ENCODE peak calls at places on chromosomes 16 and 17, in seven cellular contexts. V is heart left ventricle, A is esophagus squamous epithelium, U is tibial nerve, Y is mammary epithelial cell, I is upper lobe of left lung, J is body of pancreas. N is an unnamed sample. For H3K9me3, the result is how much of the 10 kb centered on the place peaks cover.

GRCh38 chr16:71627631-71628236 is 1.8 kb downstream of the MARVELD3 start:
- DNase-seq in J (peak), I (no peak), V (no peak), Y (no peak), U (no peak), A (no peak), N (no peak)

GRCh38 chr17:27552467-27552779 is 78.6 kb upstream of the LGALS9 start:
- DNase-seq in A (no peak), J (peak), U (no peak), Y (peak), V (no peak), I (peak), N (no peak)

GRCh38 chr17:50075446-50076032 is 19.6 kb upstream of the PDK2 start:
- DNase-seq in J (no peak), I (no peak), A (no peak), Y (no peak), U (no peak), V (no peak), N (no peak)

GRCh38 chr16:73735954-73736353 is 560.7 kb upstream of the PSMD7 start:
- DNase-seq in A (no peak), I (no peak), J (no peak), Y (no peak), V (no peak), U (no peak), N (no peak)

GRCh38 chr17:1186214-1186820 is 6.5 kb upstream of the ABR start:
- DNase-seq in I (no peak), U (no peak), J (no peak), Y (peak), A (no peak), V (no peak), N (no peak)

GRCh38 chr16:1909661-1910231 is 8.5 kb downstream of the HS3ST6 start:
- DNase-seq in I (no peak), U (no peak), A (no peak), J (no peak), V (no peak), Y (no peak), N (no peak)

GRCh38 chr17:9185688-9186289 is 164.5 kb downstream of the NTN1 start:
- DNase-seq in J (no peak), U (no peak), I (no peak), Y (no peak), V (no peak), A (no peak), N (no peak)

GRCh38 chr17:53655591-53655990 is 167.1 kb upstream of the KIF2B start:
- DNase-seq in I (no peak), A (no peak), V (no peak), Y (peak), J (no peak), U (no peak), N (no peak)

GRCh38 chr16:49854227-49855203 is 1.4 kb downstream of the ZNF423 start:
- DNase-seq in Y (no peak), I (no peak), A (no peak), V (peak), U (no peak), J (peak), N (no peak)

GRCh38 chr17:65172511-65173136 is 35.5 kb downstream of the RGS9 start:
- DNase-seq in I (no peak), J (no peak), V (no peak), Y (no peak), A (no peak), U (no peak), N (no peak)

GRCh38 chr16:11359370-11359769 is 14.1 kb downstream of the RMI2 start:
- DNase-seq in U (no peak), Y (peak), V (no peak), A (no peak), I (peak), J (peak), N (no peak)

GRCh38 chr16:83917152-83918120 is 18.5 kb downstream of the MLYCD start:
- DNase-seq in A (no peak), U (no peak), Y (no peak), I (no peak), J (no peak), V (no peak), N (no peak)

GRCh38 chr16:82344157-82344556 is 174.1 kb upstream of the MPHOSPH6 start:
- DNase-seq in J (peak), Y (no peak), I (no peak), V (no peak), A (no peak), U (no peak), N (no peak)

GRCh38 chr16:57530104-57530522 is 6.3 kb downstream of the CCDC102A start:
- DNase-seq in Y (no peak), V (no peak), J (no peak), A (no peak), I (peak), U (no peak), N (peak)

GRCh38 chr17:76812248-76812647 is 56.0 kb upstream of the MGAT5B start:
- DNase-seq in V (no peak), U (no peak), I (no peak), J (no peak), Y (no peak), A (no peak), N (no peak)

GRCh38 chr17:76811028-76811427 is 57.2 kb upstream of the MGAT5B start:
- DNase-seq in U (no peak), J (no peak), A (no peak), Y (no peak), I (no peak), V (no peak), N (no peak)

GRCh38 chr17:76811834-76812233 is 56.4 kb upstream of the MGAT5B start:
- DNase-seq in J (no peak), V (no peak), Y (no peak), U (no peak), A (no peak), I (no peak), N (no peak)

GRCh38 chr17:76805319-76805718 is 62.9 kb upstream of the MGAT5B start:
- DNase-seq in J (no peak), Y (peak), U (no peak), A (no peak), V (no peak), I (no peak), N (no peak)

DNA sequence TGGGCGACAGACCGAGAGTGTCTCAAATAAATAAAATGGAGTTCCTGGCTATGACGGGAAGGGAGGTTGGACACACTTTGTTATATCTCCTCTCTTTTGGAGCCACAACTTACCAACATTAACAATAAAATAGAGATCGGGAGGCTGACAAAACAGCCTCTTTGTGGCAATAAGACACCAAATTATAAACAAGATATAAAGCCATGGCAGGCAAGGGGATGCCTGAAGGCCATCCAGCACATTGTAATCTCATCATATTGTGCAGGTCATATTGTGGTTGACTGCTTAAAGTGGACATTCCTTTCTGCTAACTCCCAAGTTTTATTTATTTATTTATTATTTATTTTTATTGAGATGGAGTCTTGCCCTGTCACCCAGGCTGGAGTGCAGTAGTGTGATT is 59.9 kb upstream of the MGAT5B start:
- DNase-seq in V (no peak), A (no peak), J (no peak), I (no peak), U (no peak), Y (no peak), N (no peak)
- H3K27ac ChIP-seq in V (no peak), A (no peak), J (no peak), I (no peak), U (no peak), Y (no peak), N (no peak)

GRCh38 chr17:75755990-75756389 is 9.0 kb downstream of the GALK1 start:
- DNase-seq in I (no peak), Y (no peak), V (no peak), J (no peak), U (no peak), A (no peak), N (no peak)

GRCh38 chr17:75755205-75755901 is 9.6 kb downstream of the GALK1 start:
- DNase-seq in U (no peak), Y (peak), I (no peak), J (no peak), A (no peak), V (no peak), N (no peak)

GRCh38 chr17:75753514-75754377 is 11.2 kb downstream of the GALK1 start:
- DNase-seq in V (peak), Y (no peak), A (no peak), I (peak), U (no peak), J (peak), N (peak)

GRCh38 chr17:75753193-75753513 is 11.8 kb downstream of the GALK1 start:
- DNase-seq in A (no peak), I (no peak), V (no peak), U (no peak), Y (no peak), J (no peak), N (no peak)

DNA sequence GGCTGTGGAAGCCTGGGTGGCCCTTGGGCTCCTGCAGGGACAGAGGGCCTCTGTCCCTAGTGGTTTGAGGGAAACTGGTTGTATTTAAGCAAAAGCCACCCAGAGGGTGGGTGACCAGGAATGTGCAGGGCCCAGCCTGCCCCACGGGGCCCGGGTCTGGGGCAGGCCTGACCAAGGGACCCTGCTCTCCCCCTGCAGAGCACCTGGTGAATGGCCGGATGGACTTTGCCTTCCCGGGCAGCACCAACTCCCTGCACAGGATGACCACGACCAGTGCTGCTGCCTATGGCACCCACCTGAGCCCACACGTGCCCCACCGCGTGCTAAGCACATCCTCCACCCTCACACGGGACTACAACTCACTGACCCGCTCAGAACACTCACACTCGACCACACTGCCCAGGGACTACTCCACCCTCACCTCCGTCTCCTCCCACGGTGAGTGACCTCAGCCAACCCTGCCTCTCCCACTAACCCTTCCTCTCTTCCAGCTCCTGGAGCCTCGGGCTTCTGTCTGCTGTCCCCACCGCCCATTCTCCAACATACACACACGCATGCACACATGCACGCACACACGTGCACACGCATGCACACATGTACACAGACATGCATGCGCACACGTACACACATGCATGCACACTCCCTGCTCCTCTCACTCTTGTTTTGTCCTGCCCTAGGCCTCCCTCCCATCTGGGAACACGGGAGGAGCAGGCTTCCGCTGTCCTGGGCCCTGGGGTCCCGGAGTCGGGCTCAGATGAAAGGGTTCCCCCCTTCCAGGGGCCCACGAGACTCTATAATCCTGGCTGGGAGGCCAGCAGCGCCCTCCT is 10.4 kb downstream of the GALK1 start:
- DNase-seq in V (no peak), A (no peak), U (no peak), Y (no peak), J (no peak), I (no peak), N (no peak)
- H3K9me3 ChIP-seq in V (under half), A (under half), U (under half), Y (under half), J (under half), I (under half), N (under half)

GRCh38 chr17:78327880-78328279 is 32.0 kb downstream of the SOCS3 start:
- DNase-seq in A (no peak), V (no peak), I (no peak), U (no peak), Y (no peak), J (no peak), N (no peak)
- TF ChIP-seq CTCF in A (no peak), V (no peak), I (no peak), U (no peak), Y (no peak), J (no peak), N (no peak)

GRCh38 chr17:7258731-7259554 is 3.3 kb downstream of the CLDN7 start:
- DNase-seq in Y (peak), J (peak), U (no peak), A (no peak), I (peak), V (no peak), N (no peak)
- H3K27ac ChIP-seq in Y (peak), J (peak), U (no peak), A (peak), I (no peak), V (no peak), N (no peak)